ENCODE peak calls at places on chromosomes 7 and 10, in four cellular contexts. U, I, X and L are unnamed samples.
A peak's percentile ranks its signal among the peaks of the same experiment; 100 is the strongest.

GRCh38 chr10:30750971-30751677 is 121.6 kb upstream of the LYZL2 start:
- DNase-seq in U (no peak), I (no peak), X (peak; percentile 56), L (no peak)

GRCh38 chr10:57964371-57964770 is 303.3 kb downstream of the IPMK start:
- DNase-seq in U (no peak), I (no peak), X (no peak), L (no peak)

GRCh38 chr7:135884495-135885237 is 92.5 kb downstream of the MTPN start:
- DNase-seq in U (no peak), I (no peak), X (no peak), L (no peak)

GRCh38 chr10:4514445-4515108 is 311.4 kb upstream of the AKR1E2 start:
- DNase-seq in U (no peak), I (no peak), X (peak; percentile 69), L (no peak)

GRCh38 chr7:87480386-87480785 is 4.9 kb upstream of the ABCB4 start:
- DNase-seq in U (no peak), I (no peak), X (no peak), L (no peak)

GRCh38 chr10:122273966-122274545 is 3.0 kb downstream of the BTBD16 start:
- DNase-seq in U (no peak), I (no peak), X (no peak), L (no peak)

GRCh38 chr7:83689855-83690254 is 40.9 kb upstream of the SEMA3E start:
- DNase-seq in U (no peak), I (no peak), X (no peak), L (no peak)

GRCh38 chr7:140084142-140084655 is 21.4 kb upstream of the PARP12 start:
- DNase-seq in U (no peak), I (no peak), X (peak; percentile 97), L (no peak)

GRCh38 chr10:74363727-74364126 is 212.7 kb downstream of the ADK start:
- DNase-seq in U (no peak), I (no peak), X (peak; percentile 80), L (no peak)

GRCh38 chr10:31838709-31839108 is 89.9 kb downstream of the ARHGAP12 start:
- DNase-seq in U (peak; percentile 8), I (no peak), X (no peak), L (no peak)

GRCh38 chr7:74292757-74293576 is 3.8 kb downstream of the CLIP2 start:
- DNase-seq in U (no peak), I (no peak), X (peak; percentile 94), L (no peak)

GRCh38 chr7:22604246-22604645 is 104.3 kb upstream of the STEAP1B start:
- DNase-seq in U (no peak), I (no peak), X (no peak), L (no peak)

GRCh38 chr10:119468542-119469324 is 73.8 kb downstream of the RGS10 start:
- DNase-seq in U (no peak), I (no peak), X (no peak), L (no peak)

GRCh38 chr7:121330053-121330833 is 1.4 kb downstream of the WNT16 start:
- DNase-seq in U (peak; percentile 81), I (no peak), X (no peak), L (no peak)

GRCh38 chr10:58360412-58361004 is 24.7 kb upstream of the TFAM start:
- DNase-seq in U (no peak), I (no peak), X (no peak), L (no peak)

GRCh38 chr7:29040570-29040906 is 82.4 kb upstream of the TRIL start:
- DNase-seq in U (no peak), I (no peak), X (no peak), L (no peak)

GRCh38 chr10:12308102-12308501 is 41.2 kb upstream of the CAMK1D start:
- DNase-seq in U (no peak), I (no peak), X (peak; percentile 52), L (no peak)

GRCh38 chr10:124683816-124684215 is 60.4 kb downstream of the FAM53B start:
- DNase-seq in U (no peak), I (no peak), X (no peak), L (no peak)

GRCh38 chr10:74187237-74187636 is 36.2 kb downstream of the ADK start:
- DNase-seq in U (no peak), I (no peak), X (no peak), L (no peak)

GRCh38 chr10:131125511-131126225 is 185.9 kb downstream of the TCERG1L start:
- DNase-seq in U (no peak), I (no peak), X (no peak), L (no peak)

GRCh38 chr7:159099711-159100231 is 44.9 kb downstream of the VIPR2 start:
- DNase-seq in U (no peak), I (no peak), X (no peak), L (no peak)

GRCh38 chr7:45646996-45647411 is 72.8 kb downstream of the ADCY1 start:
- DNase-seq in U (no peak), I (no peak), X (no peak), L (no peak)

GRCh38 chr7:111089822-111090426 is 1.0 kb upstream of the LRRN3 start:
- DNase-seq in U (peak; percentile 49), I (no peak), X (peak; percentile 56), L (no peak)

GRCh38 chr7:35727571-35727970 is 32.6 kb upstream of the HERPUD2 start:
- DNase-seq in U (no peak), I (no peak), X (peak; percentile 98), L (peak; percentile 39)

GRCh38 chr7:45574521-45575500 is 643 bp downstream of the ADCY1 start:
- DNase-seq in U (peak; percentile 94), I (peak; percentile 51), X (no peak), L (no peak)

GRCh38 chr10:22978287-22978686 is 50.4 kb downstream of the ARMC3 start:
- DNase-seq in U (no peak), I (no peak), X (no peak), L (no peak)

GRCh38 chr10:22976535-22976934 is 48.7 kb downstream of the ARMC3 start:
- DNase-seq in U (no peak), I (no peak), X (no peak), L (no peak)

GRCh38 chr10:22980822-22981221 is 53.0 kb downstream of the ARMC3 start:
- DNase-seq in U (no peak), I (no peak), X (no peak), L (no peak)

GRCh38 chr10:22977751-22978150 is 49.9 kb downstream of the ARMC3 start:
- DNase-seq in U (no peak), I (no peak), X (no peak), L (no peak)

GRCh38 chr10:22978918-22979317 is 51.1 kb downstream of the ARMC3 start:
- DNase-seq in U (no peak), I (no peak), X (no peak), L (no peak)
- TF ChIP-seq CTCF in U (no peak), I (no peak), X (no peak), L (no peak)

DNA sequence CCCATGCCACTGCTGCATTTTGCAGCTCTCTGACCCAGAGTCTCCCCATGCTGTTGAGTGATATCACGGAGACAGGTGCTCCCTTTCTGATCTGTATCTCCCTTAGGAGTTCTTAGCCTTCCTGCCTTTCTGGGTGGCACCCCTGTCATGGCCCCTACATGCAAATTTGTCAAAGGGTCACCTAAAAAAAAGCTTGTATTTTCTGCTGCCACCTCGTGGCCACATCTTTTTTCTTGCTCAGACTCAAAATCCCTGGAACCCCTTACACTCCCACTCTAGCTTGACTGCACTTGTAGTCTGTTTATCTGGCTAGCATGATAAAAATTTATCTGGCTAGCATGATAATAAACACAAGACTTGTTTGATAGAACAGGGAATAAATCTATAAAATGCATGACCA is 809.1 kb downstream of the SORCS1 start:
- DNase-seq in U (peak; percentile 29), I (no peak), X (peak; percentile 19), L (no peak)
- TF ChIP-seq CTCF in U (peak; percentile 61), I (peak; percentile 17), X (peak; percentile 41), L (no peak)

DNA sequence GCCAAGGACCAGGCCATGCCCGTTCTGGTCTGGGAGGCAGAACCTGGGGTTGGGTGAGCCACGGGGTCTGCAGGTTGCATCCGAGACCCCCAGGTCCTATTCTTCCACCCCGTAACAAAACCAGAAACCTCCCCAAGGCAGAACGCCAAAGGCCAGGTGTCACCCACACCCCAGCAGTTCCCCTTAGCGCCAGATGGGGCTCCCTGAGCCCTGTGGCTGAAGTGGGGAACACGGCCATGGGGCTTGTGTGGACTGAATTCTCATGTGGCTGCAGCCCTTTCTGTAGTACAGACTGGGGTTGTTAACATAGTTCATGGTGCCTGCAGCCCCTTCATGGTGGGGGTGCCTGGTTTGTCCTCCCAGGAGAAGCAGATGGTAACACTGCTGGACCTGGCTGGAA is 10.2 kb downstream of the BRI3 start:
- DNase-seq in U (no peak), I (no peak), X (no peak), L (no peak)
- TF ChIP-seq CTCF in U (peak; percentile 10), I (no peak), X (peak; percentile 37), L (no peak)

DNA sequence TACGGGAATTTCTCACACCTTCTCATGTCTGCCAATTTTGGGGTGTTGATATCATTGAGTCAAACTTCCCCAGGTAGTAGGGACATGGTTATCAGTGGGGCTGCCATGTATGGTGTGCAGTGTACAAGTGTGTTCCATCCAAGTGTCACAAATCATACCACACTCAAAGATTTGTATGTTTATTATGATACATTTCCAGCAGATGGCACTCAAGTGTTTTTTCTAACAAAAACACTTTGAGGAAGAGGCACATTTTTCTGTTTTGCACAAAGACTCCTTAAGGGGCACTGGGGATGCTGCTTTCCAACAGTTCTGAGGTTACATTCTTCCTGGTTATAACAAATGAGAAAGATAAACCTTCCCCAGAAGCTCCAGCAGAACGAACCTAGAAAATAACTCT is 414.5 kb downstream of the REEP3 start:
- DNase-seq in U (no peak), I (no peak), X (peak; percentile 36), L (no peak)
- TF ChIP-seq CTCF in U (peak; percentile 20), I (no peak), X (no peak), L (no peak)